ENCODE peak calls at places on chromosomes 2 and 18, in six cellular contexts. One of them, this sample, is unnamed.

GRCh38 chr18:46224181-46224775 is 120.1 kb downstream of the HAUS1 start:
- DNase-seq in heart left ventricle: no peak
- DNase-seq in astrocyte of the spinal cord: no peak
- DNase-seq in foreskin fibroblast: no peak
- DNase-seq in AG10803: peak; percentile 36
- DNase-seq in fibroblast of mammary gland: no peak
- DNase-seq in this sample: no peak

GRCh38 chr2:233419626-233420431 is 65.5 kb downstream of the DGKD start:
- DNase-seq in foreskin fibroblast: no peak
- DNase-seq in astrocyte of the spinal cord: no peak
- DNase-seq in fibroblast of mammary gland: no peak
- DNase-seq in AG10803: no peak
- DNase-seq in heart left ventricle: no peak
- DNase-seq in this sample: no peak

GRCh38 chr2:128632491-128632780 is 313.8 kb upstream of the HS6ST1 start:
- DNase-seq in fibroblast of mammary gland: no peak
- DNase-seq in AG10803: no peak
- DNase-seq in foreskin fibroblast: no peak
- DNase-seq in heart left ventricle: no peak
- DNase-seq in astrocyte of the spinal cord: no peak
- DNase-seq in this sample: no peak

GRCh38 chr2:112151701-112152440 is 13.7 kb downstream of the FBLN7 start:
- DNase-seq in heart left ventricle: no peak
- DNase-seq in fibroblast of mammary gland: no peak
- DNase-seq in astrocyte of the spinal cord: no peak
- DNase-seq in foreskin fibroblast: no peak
- DNase-seq in AG10803: no peak
- DNase-seq in this sample: no peak

GRCh38 chr18:37452697-37453385 is 112.8 kb downstream of the CELF4 start:
- DNase-seq in heart left ventricle: no peak
- DNase-seq in AG10803: peak; percentile 49
- DNase-seq in astrocyte of the spinal cord: no peak
- DNase-seq in foreskin fibroblast: no peak
- DNase-seq in fibroblast of mammary gland: peak; percentile 2
- DNase-seq in this sample: no peak

GRCh38 chr18:8450013-8450412 is 159.2 kb upstream of the RAB12 start:
- DNase-seq in AG10803: no peak
- DNase-seq in foreskin fibroblast: no peak
- DNase-seq in astrocyte of the spinal cord: no peak
- DNase-seq in fibroblast of mammary gland: peak; percentile 19
- DNase-seq in heart left ventricle: no peak
- DNase-seq in this sample: no peak

GRCh38 chr2:28377984-28378678 is 14.5 kb upstream of the FOSL2 start:
- DNase-seq in astrocyte of the spinal cord: no peak
- DNase-seq in foreskin fibroblast: no peak
- DNase-seq in heart left ventricle: no peak
- DNase-seq in fibroblast of mammary gland: no peak
- DNase-seq in AG10803: peak; percentile 35
- DNase-seq in this sample: no peak

GRCh38 chr2:192151848-192152247 is 42.9 kb downstream of the TMEFF2 start:
- DNase-seq in heart left ventricle: no peak
- DNase-seq in AG10803: peak; percentile 80
- DNase-seq in foreskin fibroblast: peak; percentile 61
- DNase-seq in fibroblast of mammary gland: peak; percentile 79
- DNase-seq in astrocyte of the spinal cord: peak; percentile 86
- DNase-seq in this sample: peak; percentile 82

GRCh38 chr2:12177052-12177994 is 430.9 kb downstream of the LPIN1 start:
- DNase-seq in foreskin fibroblast: peak; percentile 75
- DNase-seq in fibroblast of mammary gland: peak; percentile 70
- DNase-seq in AG10803: peak; percentile 87
- DNase-seq in heart left ventricle: peak; percentile 75
- DNase-seq in astrocyte of the spinal cord: peak; percentile 74
- DNase-seq in this sample: peak; percentile 31

GRCh38 chr2:767440-767839 is 90.2 kb upstream of the TMEM18 start:
- DNase-seq in fibroblast of mammary gland: no peak
- DNase-seq in heart left ventricle: no peak
- DNase-seq in foreskin fibroblast: no peak
- DNase-seq in astrocyte of the spinal cord: peak; percentile 2
- DNase-seq in AG10803: no peak
- DNase-seq in this sample: no peak

GRCh38 chr2:140880573-140880972 is 1250.2 kb downstream of the LRP1B start:
- DNase-seq in heart left ventricle: no peak
- DNase-seq in astrocyte of the spinal cord: peak; percentile 14
- DNase-seq in foreskin fibroblast: peak; percentile 33
- DNase-seq in fibroblast of mammary gland: no peak
- DNase-seq in AG10803: no peak
- DNase-seq in this sample: no peak

GRCh38 chr18:59907172-59907571 is 7.4 kb downstream of the PMAIP1 start:
- DNase-seq in astrocyte of the spinal cord: no peak
- DNase-seq in AG10803: peak; percentile 8
- DNase-seq in fibroblast of mammary gland: peak; percentile 59
- DNase-seq in heart left ventricle: no peak
- DNase-seq in foreskin fibroblast: no peak
- DNase-seq in this sample: no peak

GRCh38 chr18:27040796-27041195 is 144.3 kb downstream of the CHST9 start:
- DNase-seq in fibroblast of mammary gland: no peak
- DNase-seq in AG10803: no peak
- DNase-seq in astrocyte of the spinal cord: no peak
- DNase-seq in foreskin fibroblast: no peak
- DNase-seq in heart left ventricle: no peak
- DNase-seq in this sample: no peak

GRCh38 chr18:75544496-75544895 is 117.0 kb upstream of the SMIM21 start:
- DNase-seq in heart left ventricle: no peak
- DNase-seq in astrocyte of the spinal cord: peak; percentile 37
- DNase-seq in foreskin fibroblast: peak; percentile 21
- DNase-seq in fibroblast of mammary gland: peak; percentile 78
- DNase-seq in AG10803: peak; percentile 92
- DNase-seq in this sample: no peak

GRCh38 chr18:75223687-75224347 is 13.2 kb downstream of the TSHZ1 start:
- DNase-seq in astrocyte of the spinal cord: peak; percentile 67
- DNase-seq in AG10803: peak; percentile 37
- DNase-seq in fibroblast of mammary gland: peak; percentile 49
- DNase-seq in foreskin fibroblast: no peak
- DNase-seq in heart left ventricle: no peak
- DNase-seq in this sample: no peak

GRCh38 chr18:75247601-75248421 is 37.2 kb downstream of the TSHZ1 start:
- DNase-seq in heart left ventricle: no peak
- DNase-seq in AG10803: peak; percentile 49
- DNase-seq in foreskin fibroblast: no peak
- DNase-seq in fibroblast of mammary gland: peak; percentile 62
- DNase-seq in astrocyte of the spinal cord: peak; percentile 86
- DNase-seq in this sample: peak; percentile 34

GRCh38 chr2:222604749-222605515 is 51.0 kb downstream of the FARSB start:
- DNase-seq in AG10803: peak; percentile 47
- DNase-seq in fibroblast of mammary gland: no peak
- DNase-seq in foreskin fibroblast: no peak
- DNase-seq in astrocyte of the spinal cord: no peak
- DNase-seq in heart left ventricle: no peak
- DNase-seq in this sample: no peak

GRCh38 chr2:16622399-16622968 is 43.1 kb downstream of the CYRIA start:
- DNase-seq in AG10803: no peak
- DNase-seq in heart left ventricle: no peak
- DNase-seq in foreskin fibroblast: no peak
- DNase-seq in fibroblast of mammary gland: no peak
- DNase-seq in astrocyte of the spinal cord: peak; percentile 40
- DNase-seq in this sample: no peak

GRCh38 chr2:98086491-98087446 is at the start of gene VWA3B:
- DNase-seq in fibroblast of mammary gland: peak; percentile 25
- DNase-seq in heart left ventricle: peak; percentile 77
- DNase-seq in astrocyte of the spinal cord: peak; percentile 11
- DNase-seq in AG10803: peak; percentile 13
- DNase-seq in foreskin fibroblast: peak; percentile 37
- DNase-seq in this sample: no peak

GRCh38 chr2:132588576-132588975 is 81.4 kb downstream of the LYPD1 start:
- DNase-seq in astrocyte of the spinal cord: no peak
- DNase-seq in fibroblast of mammary gland: no peak
- DNase-seq in foreskin fibroblast: no peak
- DNase-seq in AG10803: no peak
- DNase-seq in heart left ventricle: no peak
- DNase-seq in this sample: no peak

GRCh38 chr2:132589966-132590365 is 80.0 kb downstream of the LYPD1 start:
- DNase-seq in AG10803: no peak
- DNase-seq in fibroblast of mammary gland: no peak
- DNase-seq in heart left ventricle: no peak
- DNase-seq in foreskin fibroblast: no peak
- DNase-seq in astrocyte of the spinal cord: no peak
- DNase-seq in this sample: no peak

GRCh38 chr2:132585982-132586608 is 83.9 kb downstream of the LYPD1 start:
- DNase-seq in heart left ventricle: no peak
- DNase-seq in foreskin fibroblast: no peak
- DNase-seq in fibroblast of mammary gland: no peak
- DNase-seq in astrocyte of the spinal cord: no peak
- DNase-seq in AG10803: no peak
- DNase-seq in this sample: no peak

GRCh38 chr2:132586835-132587234 is 83.2 kb downstream of the LYPD1 start:
- DNase-seq in AG10803: no peak
- DNase-seq in heart left ventricle: no peak
- DNase-seq in foreskin fibroblast: no peak
- DNase-seq in fibroblast of mammary gland: no peak
- DNase-seq in astrocyte of the spinal cord: no peak
- DNase-seq in this sample: no peak

GRCh38 chr2:132589060-132589765 is 80.8 kb downstream of the LYPD1 start:
- DNase-seq in heart left ventricle: no peak
- DNase-seq in fibroblast of mammary gland: no peak
- DNase-seq in foreskin fibroblast: no peak
- DNase-seq in AG10803: no peak
- DNase-seq in astrocyte of the spinal cord: no peak
- DNase-seq in this sample: no peak
- H3K4me3 ChIP-seq in heart left ventricle: no peak overlapping the region
- H3K4me3 ChIP-seq in fibroblast of mammary gland: no peak overlapping the region
- H3K4me3 ChIP-seq in foreskin fibroblast: no peak overlapping the region
- H3K4me3 ChIP-seq in AG10803: no peak overlapping the region
- H3K4me3 ChIP-seq in astrocyte of the spinal cord: no peak overlapping the region
- H3K4me3 ChIP-seq in this sample: no peak overlapping the region

GRCh38 chr2:173571021-173571821 is 216.5 kb downstream of the CDCA7 start:
- DNase-seq in AG10803: peak; percentile 34
- DNase-seq in astrocyte of the spinal cord: peak; percentile 55
- DNase-seq in foreskin fibroblast: no peak
- DNase-seq in heart left ventricle: no peak
- DNase-seq in fibroblast of mammary gland: peak; percentile 53
- DNase-seq in this sample: peak; percentile 24
- TF ChIP-seq CTCF in AG10803: peak; percentile 33
- TF ChIP-seq CTCF in astrocyte of the spinal cord: peak; percentile 42
- TF ChIP-seq CTCF in foreskin fibroblast: peak; percentile 38
- TF ChIP-seq CTCF in heart left ventricle: peak; percentile 51
- TF ChIP-seq CTCF in fibroblast of mammary gland: peak; percentile 19
- TF ChIP-seq CTCF in this sample: peak; percentile 46

DNA sequence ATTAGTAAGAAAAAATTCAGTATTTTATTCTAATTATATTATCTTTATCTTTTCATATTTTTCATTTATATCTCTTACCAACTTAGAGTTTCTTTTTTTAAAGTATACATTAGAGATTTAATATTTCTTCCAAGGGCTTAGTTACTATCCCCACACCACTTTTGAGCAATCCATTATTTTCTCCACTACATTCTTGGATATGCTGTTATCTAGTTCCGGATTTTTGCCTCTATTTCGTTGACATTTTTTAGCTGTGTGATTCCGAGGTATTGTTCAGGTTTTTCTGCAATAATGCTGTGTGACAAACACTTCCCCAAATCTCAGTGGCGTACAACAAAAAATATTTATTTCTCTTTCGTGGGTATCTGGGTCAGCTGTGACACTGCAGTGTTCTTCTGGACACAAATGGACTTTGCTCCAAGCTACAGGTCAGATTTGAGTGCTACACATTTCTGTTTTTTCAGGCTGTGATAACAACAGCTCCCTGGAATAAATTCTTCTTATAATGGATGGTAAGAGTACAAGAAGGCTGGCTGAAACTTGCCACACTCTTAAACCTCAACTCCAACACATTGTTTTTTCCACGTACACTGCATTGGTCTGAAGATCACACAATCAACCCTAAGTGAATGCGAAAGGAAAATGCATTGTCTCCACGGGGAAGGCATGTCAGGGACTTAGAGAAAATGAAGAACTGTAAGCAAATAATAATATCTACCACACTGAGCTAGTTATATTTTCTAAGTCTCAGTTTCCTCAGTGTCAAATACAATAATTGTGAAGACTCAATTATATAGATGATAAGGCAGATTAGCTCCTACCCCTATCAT is 50.9 kb upstream of the PSMD14 start:
- DNase-seq in heart left ventricle: no peak
- DNase-seq in AG10803: no peak
- DNase-seq in foreskin fibroblast: no peak
- DNase-seq in fibroblast of mammary gland: no peak
- DNase-seq in astrocyte of the spinal cord: no peak
- DNase-seq in this sample: no peak
- H3K4me3 ChIP-seq in heart left ventricle: no peak overlapping the region
- H3K4me3 ChIP-seq in AG10803: no peak overlapping the region
- H3K4me3 ChIP-seq in foreskin fibroblast: no peak overlapping the region
- H3K4me3 ChIP-seq in fibroblast of mammary gland: no peak overlapping the region
- H3K4me3 ChIP-seq in astrocyte of the spinal cord: no peak overlapping the region
- H3K4me3 ChIP-seq in this sample: no peak overlapping the region

GRCh38 chr2:37173741-37174140 is 14.7 kb downstream of the SULT6B1 start:
- DNase-seq in foreskin fibroblast: no peak
- DNase-seq in heart left ventricle: no peak
- DNase-seq in fibroblast of mammary gland: no peak
- DNase-seq in astrocyte of the spinal cord: no peak
- DNase-seq in AG10803: no peak
- DNase-seq in this sample: no peak

GRCh38 chr2:37171624-37171950 is 14.8 kb upstream of the EIF2AK2 start:
- DNase-seq in astrocyte of the spinal cord: no peak
- DNase-seq in foreskin fibroblast: no peak
- DNase-seq in heart left ventricle: no peak
- DNase-seq in fibroblast of mammary gland: no peak
- DNase-seq in AG10803: no peak
- DNase-seq in this sample: no peak

GRCh38 chr2:37164757-37165156 is 8.0 kb upstream of the EIF2AK2 start:
- DNase-seq in fibroblast of mammary gland: no peak
- DNase-seq in heart left ventricle: no peak
- DNase-seq in AG10803: no peak
- DNase-seq in foreskin fibroblast: no peak
- DNase-seq in astrocyte of the spinal cord: no peak
- DNase-seq in this sample: no peak

GRCh38 chr2:37167636-37168182 is 10.9 kb upstream of the EIF2AK2 start:
- DNase-seq in heart left ventricle: no peak
- DNase-seq in AG10803: no peak
- DNase-seq in foreskin fibroblast: no peak
- DNase-seq in fibroblast of mammary gland: peak; percentile 18
- DNase-seq in astrocyte of the spinal cord: no peak
- DNase-seq in this sample: no peak

DNA sequence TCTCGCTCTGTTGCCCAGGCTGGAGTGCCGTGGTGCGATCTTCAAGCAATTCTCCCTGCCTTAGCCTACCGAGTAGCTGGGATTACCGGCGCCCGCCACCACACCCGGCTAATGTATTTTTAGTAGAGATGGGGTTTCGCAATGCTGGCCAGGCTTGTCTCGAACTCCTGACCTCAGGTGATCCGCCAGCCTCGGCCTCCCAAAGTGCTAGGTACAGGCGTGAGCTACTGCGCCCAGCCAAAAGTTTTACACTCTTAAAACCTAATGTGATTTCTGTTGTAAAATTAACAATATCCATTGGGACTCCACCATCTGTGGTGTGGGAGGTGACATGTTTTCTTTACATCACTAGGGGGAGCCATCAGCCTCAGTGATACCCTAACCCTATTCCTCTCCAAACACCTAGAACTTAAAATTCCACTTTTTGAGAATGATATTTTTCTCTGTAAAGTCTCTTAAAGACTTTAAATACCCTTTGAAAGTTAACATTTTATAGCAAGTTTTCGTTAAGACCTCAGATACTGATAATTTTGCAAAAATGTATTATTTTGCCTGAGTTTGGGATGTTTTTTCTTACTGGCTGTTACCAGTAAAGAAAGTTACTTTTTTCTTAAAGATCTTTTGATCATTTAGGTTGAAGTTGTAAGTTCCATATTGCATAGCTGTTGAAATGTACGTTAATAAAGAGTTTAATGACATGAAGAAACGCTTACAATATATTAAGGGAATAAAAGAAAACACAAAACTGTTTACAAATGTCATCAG is 11.6 kb upstream of the EIF2AK2 start:
- DNase-seq in AG10803: peak; percentile 40
- DNase-seq in fibroblast of mammary gland: peak; percentile 56
- DNase-seq in heart left ventricle: no peak
- DNase-seq in astrocyte of the spinal cord: peak; percentile 59
- DNase-seq in foreskin fibroblast: peak; percentile 29
- DNase-seq in this sample: peak; percentile 16
- TF ChIP-seq CTCF in AG10803: peak; percentile 76
- TF ChIP-seq CTCF in fibroblast of mammary gland: peak; percentile 77
- TF ChIP-seq CTCF in heart left ventricle: peak; percentile 72
- TF ChIP-seq CTCF in astrocyte of the spinal cord: peak; percentile 82
- TF ChIP-seq CTCF in foreskin fibroblast: peak; percentile 72
- TF ChIP-seq CTCF in this sample: peak; percentile 80